ENCODE peak calls at places on chromosomes 5 and 9, in ten cellular contexts. D is M059J, H is tibial nerve, C is A172, I is neural crest cell, N is sigmoid colon, R is naive B cell, P is stomach, V is uterus, K is progenitor cell of endocrine pancreas. U is an unnamed sample.

GRCh38 chr9:2727966-2728613 is 10.8 kb downstream of the KCNV2 start:
- DNase-seq in D (peak), H (no peak), C (peak), I (peak), N (no peak), R (peak), P (no peak), V (peak), K (no peak), U (peak)

GRCh38 chr5:140633081-140633471 is at the start of gene CD14:
- DNase-seq in D (peak), H (no peak), C (no peak), I (no peak), N (peak), R (no peak), P (peak), V (no peak), K (no peak), U (peak)

GRCh38 chr5:12623408-12623807 is 719.2 kb upstream of the CTNND2 start:
- DNase-seq in D (no peak), H (no peak), C (no peak), I (no peak), N (no peak), R (no peak), P (no peak), V (no peak), K (no peak), U (no peak)

GRCh38 chr9:73611072-73611471 is 459.4 kb downstream of the ANXA1 start:
- DNase-seq in D (no peak), H (no peak), C (no peak), I (no peak), N (no peak), R (no peak), P (no peak), V (no peak), K (no peak), U (no peak)

GRCh38 chr5:54030981-54031380 is 279.4 kb downstream of the ARL15 start:
- DNase-seq in D (no peak), H (no peak), C (no peak), I (no peak), N (no peak), R (no peak), P (no peak), V (no peak), K (no peak), U (no peak)

GRCh38 chr9:129102791-129103594 is 7.6 kb downstream of the CRAT start:
- DNase-seq in D (peak), H (no peak), C (peak), I (peak), N (no peak), R (no peak), P (peak), V (no peak), K (no peak), U (no peak)

GRCh38 chr5:154042751-154043150 is 4.0 kb downstream of the MFAP3 start:
- DNase-seq in D (no peak), H (no peak), C (no peak), I (no peak), N (no peak), R (no peak), P (no peak), V (no peak), K (no peak), U (no peak)

GRCh38 chr9:5557606-5558587 is 47.6 kb downstream of the PDCD1LG2 start:
- DNase-seq in D (no peak), H (no peak), C (no peak), I (no peak), N (no peak), R (peak), P (no peak), V (no peak), K (no peak), U (peak)

GRCh38 chr9:125399165-125399564 is 137.5 kb downstream of the GAPVD1 start:
- DNase-seq in D (no peak), H (no peak), C (no peak), I (no peak), N (no peak), R (no peak), P (no peak), V (no peak), K (no peak), U (peak)

GRCh38 chr5:168315991-168316578 is 24.6 kb downstream of the WWC1 start:
- DNase-seq in D (no peak), H (no peak), C (no peak), I (no peak), N (no peak), R (no peak), P (peak), V (no peak), K (peak), U (no peak)

GRCh38 chr5:114223866-114224265 is 138.0 kb upstream of the KCNN2 start:
- DNase-seq in D (peak), H (no peak), C (peak), I (no peak), N (no peak), R (no peak), P (no peak), V (no peak), K (no peak), U (no peak)

GRCh38 chr5:149944666-149945065 is at the start of gene PDE6A:
- DNase-seq in D (no peak), H (no peak), C (no peak), I (no peak), N (no peak), R (no peak), P (no peak), V (no peak), K (no peak), U (no peak)

GRCh38 chr9:72044095-72044494 is 16.3 kb downstream of the C9orf57 start:
- DNase-seq in D (no peak), H (no peak), C (no peak), I (no peak), N (no peak), R (no peak), P (no peak), V (no peak), K (no peak), U (no peak)

GRCh38 chr9:97906236-97906831 is 16.0 kb downstream of the TRMO start:
- DNase-seq in D (no peak), H (no peak), C (no peak), I (no peak), N (peak), R (peak), P (no peak), V (no peak), K (no peak), U (peak)

GRCh38 chr9:132572921-132573320 is 9.5 kb upstream of the BARHL1 start:
- DNase-seq in D (peak), H (no peak), C (no peak), I (no peak), N (no peak), R (no peak), P (no peak), V (no peak), K (no peak), U (no peak)

GRCh38 chr5:154015071-154015693 is 23.5 kb downstream of the FAM114A2 start:
- DNase-seq in D (no peak), H (no peak), C (no peak), I (no peak), N (no peak), R (no peak), P (no peak), V (no peak), K (no peak), U (peak)

GRCh38 chr9:135530146-135530545 is 8.9 kb downstream of the LCN1 start:
- DNase-seq in D (no peak), H (no peak), C (no peak), I (no peak), N (peak), R (no peak), P (peak), V (no peak), K (no peak), U (no peak)

GRCh38 chr9:135602789-135603481 is 36.4 kb downstream of the GLT6D1 start:
- DNase-seq in D (peak), H (no peak), C (peak), I (peak), N (peak), R (peak), P (peak), V (no peak), K (no peak), U (peak)

GRCh38 chr5:88883566-88884434 is 816 bp upstream of the MEF2C start:
- DNase-seq in D (peak), H (no peak), C (peak), I (peak), N (peak), R (peak), P (peak), V (peak), K (peak), U (peak)

GRCh38 chr9:70043689-70044449 is at the start of gene MAMDC2:
- DNase-seq in D (peak), H (peak), C (no peak), I (peak), N (peak), R (no peak), P (peak), V (peak), K (peak), U (peak)